ENCODE peak calls at places on chromosomes 11 and 22, in six cellular contexts. F is stimulated activated CD4-positive, alpha-beta T cell treated with anti-CD3 and anti-CD28 coated beads, Interleukin-2, amount 100 ng/mL, for 48 hours; Z is left cardiac atrium; B is CD4-positive, alpha-beta T cell; Y is AG10803; C is ureter. X is an unnamed sample.

GRCh38 chr22:20430641-20431519 is 6.7 kb downstream of the SCARF2 start:
- DNase-seq in F (peak), Z (peak), B (peak), Y (peak), C (no peak), X (peak)

GRCh38 chr11:39365809-39366436 is 2093.5 kb downstream of the LRRC4C start:
- DNase-seq in F (no peak), Z (no peak), B (no peak), Y (no peak), C (no peak), X (peak)

GRCh38 chr11:130315354-130315970 is 745 bp upstream of the ZBTB44 start:
- DNase-seq in F (peak), Z (peak), B (peak), Y (no peak), C (peak), X (no peak)

GRCh38 chr11:112644410-112645131 is 316.6 kb upstream of the NCAM1 start:
- DNase-seq in F (no peak), Z (no peak), B (no peak), Y (no peak), C (no peak), X (no peak)

GRCh38 chr11:37689951-37690350 is 1091.9 kb upstream of the RAG2 start:
- DNase-seq in F (no peak), Z (no peak), B (no peak), Y (no peak), C (no peak), X (no peak)

GRCh38 chr11:124817036-124817435 is 16.8 kb upstream of the MSANTD2 start:
- DNase-seq in F (no peak), Z (no peak), B (no peak), Y (no peak), C (no peak), X (no peak)

GRCh38 chr11:109241988-109242387 is 180.0 kb upstream of the C11orf87 start:
- DNase-seq in F (no peak), Z (no peak), B (no peak), Y (peak), C (no peak), X (no peak)

GRCh38 chr11:99461913-99462312 is 441.2 kb downstream of the CNTN5 start:
- DNase-seq in F (no peak), Z (no peak), B (no peak), Y (no peak), C (no peak), X (no peak)

GRCh38 chr11:35364101-35364780 is 55.1 kb downstream of the SLC1A2 start:
- DNase-seq in F (no peak), Z (peak), B (no peak), Y (peak), C (peak), X (no peak)